ENCODE peak calls at places on chromosome 14, in nine cellular contexts. R, A, D, L, J, E, W, N and K are unnamed samples.

GRCh38 chr14:92717571-92718042 is 30.8 kb downstream of the LGMN start:
- DNase-seq in A (no peak), D (no peak), N (no peak), L (no peak), J (no peak), W (no peak), R (no peak), E (no peak), K (no peak)

GRCh38 chr14:68391292-68392014 is 401.4 kb downstream of the ZFP36L1 start:
- DNase-seq in D (no peak), A (no peak), J (no peak), N (no peak), E (no peak), W (peak; percentile 69), L (no peak), R (no peak), K (no peak)

GRCh38 chr14:94337274-94337673 is 14.1 kb upstream of the SERPINA6 start:
- DNase-seq in W (no peak), E (no peak), D (peak; percentile 50), A (no peak), L (no peak), J (no peak), R (no peak), N (no peak), K (peak; percentile 35)

GRCh38 chr14:96268426-96269358 is 12.7 kb downstream of the BDKRB1 start:
- DNase-seq in R (no peak), D (no peak), N (no peak), L (no peak), W (no peak), A (peak; percentile 78), J (no peak), E (no peak), K (peak; percentile 54)

GRCh38 chr14:102554835-102555819 is 37.3 kb upstream of the RCOR1 start:
- DNase-seq in J (no peak), W (peak; percentile 29), N (no peak), E (no peak), A (no peak), R (peak; percentile 75), L (no peak), D (no peak), K (peak; percentile 56)

GRCh38 chr14:63276492-63277342 is 42.0 kb downstream of the GPHB5 start:
- DNase-seq in D (peak; percentile 21), E (peak; percentile 17), W (peak; percentile 64), L (no peak), J (peak; percentile 38), R (no peak), A (peak; percentile 43), N (no peak), K (peak; percentile 39)

GRCh38 chr14:30648471-30648870 is 26.4 kb downstream of the SCFD1 start:
- DNase-seq in L (no peak), W (no peak), A (no peak), E (no peak), D (no peak), J (no peak), N (no peak), R (no peak), K (no peak)

GRCh38 chr14:95098984-95099599 is 58.2 kb downstream of the DICER1 start:
- DNase-seq in W (peak; percentile 25), L (peak; percentile 31), E (peak; percentile 22), D (peak; percentile 40), J (peak; percentile 14), A (peak; percentile 82), R (peak; percentile 55), N (no peak), K (peak; percentile 59)

GRCh38 chr14:105273062-105273461 is 24.7 kb downstream of the BTBD6 start:
- DNase-seq in L (no peak), D (no peak), R (no peak), W (no peak), A (no peak), J (no peak), N (no peak), E (no peak), K (no peak)

GRCh38 chr14:75879031-75879430 is 102.8 kb downstream of the TGFB3 start:
- DNase-seq in N (no peak), L (no peak), J (no peak), D (no peak), E (no peak), R (no peak), A (peak; percentile 27), W (peak; percentile 95), K (no peak)

GRCh38 chr14:87628129-87628528 is 364.9 kb downstream of the GALC start:
- DNase-seq in E (peak; percentile 1), A (no peak), W (no peak), D (no peak), L (no peak), J (no peak), N (no peak), R (no peak), K (peak; percentile 29)

GRCh38 chr14:53599221-53599945 is 357.2 kb downstream of the BMP4 start:
- DNase-seq in J (no peak), R (no peak), W (no peak), N (no peak), A (no peak), E (peak; percentile 15), L (no peak), D (no peak), K (no peak)

GRCh38 chr14:91269076-91269991 is 24.8 kb upstream of the GPR68 start:
- DNase-seq in R (no peak), E (no peak), N (no peak), L (no peak), D (no peak), A (no peak), W (no peak), J (no peak), K (no peak)

GRCh38 chr14:67411375-67411774 is 590 bp downstream of the PLEK2 start:
- DNase-seq in L (no peak), E (no peak), D (no peak), J (no peak), A (no peak), R (no peak), N (no peak), W (no peak), K (no peak)

GRCh38 chr14:64465856-64466554 is 706 bp downstream of the AKAP5 start:
- DNase-seq in N (no peak), E (no peak), W (peak; percentile 45), A (peak; percentile 31), D (no peak), L (no peak), R (peak; percentile 36), J (no peak), K (peak; percentile 25)
- TF ChIP-seq CTCF in N (no peak), E (no peak), W (no peak), A (no peak), D (no peak), L (peak; percentile 1), R (no peak), J (no peak), K (no peak)

DNA sequence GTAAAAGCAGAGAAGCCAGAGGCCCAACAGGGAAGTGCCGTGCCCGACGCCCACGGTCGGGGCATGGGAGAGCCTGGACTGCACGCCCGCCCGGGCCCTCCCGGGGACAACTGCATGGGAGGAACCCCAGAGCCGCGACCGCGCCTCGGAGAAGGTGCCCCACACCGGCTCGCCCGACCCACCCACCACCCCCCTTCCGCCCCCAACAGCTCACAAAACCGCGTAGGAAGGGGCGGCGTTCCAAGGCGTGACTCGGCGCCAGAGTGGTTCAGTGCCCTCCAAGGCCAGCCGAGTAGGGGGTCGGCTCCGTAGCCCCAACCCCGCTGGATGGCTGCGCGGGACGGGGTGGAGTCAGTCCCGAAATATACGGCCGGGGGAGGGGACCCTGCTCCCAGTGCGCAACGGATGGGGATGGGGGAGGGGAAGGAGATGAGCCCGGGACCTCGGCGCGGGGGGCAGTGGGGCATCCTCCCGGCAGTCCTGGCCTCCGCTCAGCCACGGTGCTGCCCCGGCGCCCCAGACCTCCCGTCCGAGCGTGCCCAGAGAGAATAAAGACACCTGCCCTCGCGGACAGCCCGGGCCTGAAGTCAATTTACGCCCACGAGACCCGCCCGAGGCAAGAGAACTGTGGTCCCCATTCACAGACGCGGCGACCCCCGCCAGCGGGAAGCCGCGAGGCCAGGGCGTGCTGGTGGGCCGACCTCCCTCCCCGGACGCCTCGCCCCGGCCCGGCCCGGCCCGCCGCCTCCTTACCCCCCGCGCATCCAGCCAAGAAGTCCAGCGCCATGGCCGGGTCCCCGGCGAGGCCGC is 593 bp downstream of the SLC25A29 start:
- DNase-seq in J (peak; percentile 44), L (no peak), E (no peak), A (no peak), R (peak; percentile 49), W (peak; percentile 34), N (no peak), D (no peak), K (peak; percentile 79)
- TF ChIP-seq MAX in J (no peak), L (no peak), E (no peak), A (no peak), R (no peak), W (no peak), N (no peak), D (no peak), K (no peak)

DNA sequence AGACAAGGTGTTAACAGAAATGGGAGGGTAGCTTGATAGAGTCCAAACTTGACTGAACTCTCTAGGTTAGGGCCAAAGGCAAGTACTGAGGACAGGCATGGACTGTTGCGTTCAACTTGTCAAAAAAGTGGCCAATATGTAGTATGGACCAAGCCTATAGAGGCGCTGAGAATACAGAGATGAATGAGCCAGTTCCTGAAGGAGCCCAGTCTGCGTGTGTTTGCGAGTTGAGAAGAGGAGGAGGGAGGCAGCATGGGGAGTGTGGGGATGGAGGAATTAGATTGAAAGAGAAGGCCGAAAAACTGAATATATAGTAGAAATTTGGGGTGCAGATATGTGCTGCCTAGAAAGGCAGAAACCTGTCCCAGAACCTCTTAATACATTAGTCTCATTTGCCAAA is 412.4 kb downstream of the PCNX1 start:
- DNase-seq in W (no peak), J (no peak), R (no peak), D (no peak), L (no peak), N (no peak), A (peak; percentile 33), E (no peak), K (peak; percentile 24)
- TF ChIP-seq CTCF in W (no peak), J (no peak), R (no peak), D (no peak), L (no peak), N (peak; percentile 6), A (no peak), E (no peak), K (no peak)

GRCh38 chr14:38578278-38578681 is 322.4 kb upstream of the CLEC14A start:
- DNase-seq in J (no peak), E (no peak), L (no peak), R (peak; percentile 10), N (no peak), W (no peak), D (no peak), A (no peak), K (peak; percentile 68)
- TF ChIP-seq MAX in J (no peak), E (no peak), L (no peak), R (no peak), N (no peak), W (no peak), D (no peak), A (no peak), K (no peak)